ENCODE peak calls at places on chromosomes 7 and 10, in five cellular contexts. Q, B, R, V and C are unnamed samples.

GRCh38 chr10:114374141-114374791 is 30.0 kb downstream of the AFAP1L2 start:
- DNase-seq in Q (no peak), B (peak), V (peak), R (no peak), C (no peak)

GRCh38 chr10:110311357-110311949 is 6.7 kb upstream of the SMNDC1 start:
- DNase-seq in R (no peak), V (peak), B (no peak), Q (no peak), C (no peak)

GRCh38 chr7:38027884-38028455 is 107.5 kb downstream of the EPDR1 start:
- DNase-seq in R (no peak), B (no peak), Q (no peak), V (no peak), C (no peak)

GRCh38 chr7:77321300-77321699 is 94.8 kb downstream of the GSAP start:
- DNase-seq in R (no peak), V (no peak), Q (no peak), B (no peak), C (no peak)

GRCh38 chr7:24725554-24726260 is 31.6 kb downstream of the GSDME start:
- DNase-seq in B (no peak), V (no peak), R (no peak), Q (peak), C (no peak)

GRCh38 chr7:25481891-25482290 is 253.6 kb upstream of the NPVF start:
- DNase-seq in R (no peak), B (no peak), V (no peak), Q (no peak), C (no peak)

GRCh38 chr7:144006029-144006428 is 5.9 kb downstream of the OR6B1 start:
- DNase-seq in R (no peak), B (no peak), Q (no peak), V (no peak), C (no peak)

GRCh38 chr10:86104611-86105145 is 261.9 kb downstream of the GRID1 start:
- DNase-seq in V (no peak), R (no peak), Q (peak), B (no peak), C (no peak)

GRCh38 chr10:113921571-113922370 is 67.3 kb downstream of the NHLRC2 start:
- DNase-seq in Q (no peak), V (no peak), B (no peak), R (no peak), C (no peak)

GRCh38 chr7:107838816-107839584 is 36.0 kb upstream of the SLC26A3 start:
- DNase-seq in R (no peak), V (no peak), B (no peak), Q (no peak), C (no peak)

GRCh38 chr7:116142850-116143249 is 67.5 kb upstream of the TES start:
- DNase-seq in V (no peak), R (no peak), B (no peak), Q (no peak), C (no peak)

GRCh38 chr10:97075961-97076525 is 109.7 kb downstream of the SLIT1 start:
- DNase-seq in R (no peak), B (no peak), Q (no peak), V (no peak), C (no peak)

GRCh38 chr7:99665312-99665759 is 14.5 kb downstream of the CYP3A5 start:
- DNase-seq in B (no peak), Q (no peak), V (no peak), R (no peak), C (no peak)

GRCh38 chr7:28790467-28790866 is 167.7 kb downstream of the TRIL start:
- DNase-seq in R (no peak), B (no peak), Q (no peak), V (no peak), C (no peak)

GRCh38 chr10:18886102-18886501 is 162.5 kb upstream of the MALRD1 start:
- DNase-seq in V (no peak), B (no peak), Q (no peak), R (no peak), C (no peak)

GRCh38 chr10:113151178-113151577 is 201.1 kb downstream of the TCF7L2 start:
- DNase-seq in R (no peak), Q (no peak), V (no peak), B (no peak), C (no peak)

GRCh38 chr7:124908258-124908657 is 21.4 kb downstream of the POT1 start:
- DNase-seq in V (no peak), B (no peak), R (no peak), Q (no peak), C (no peak)

DNA sequence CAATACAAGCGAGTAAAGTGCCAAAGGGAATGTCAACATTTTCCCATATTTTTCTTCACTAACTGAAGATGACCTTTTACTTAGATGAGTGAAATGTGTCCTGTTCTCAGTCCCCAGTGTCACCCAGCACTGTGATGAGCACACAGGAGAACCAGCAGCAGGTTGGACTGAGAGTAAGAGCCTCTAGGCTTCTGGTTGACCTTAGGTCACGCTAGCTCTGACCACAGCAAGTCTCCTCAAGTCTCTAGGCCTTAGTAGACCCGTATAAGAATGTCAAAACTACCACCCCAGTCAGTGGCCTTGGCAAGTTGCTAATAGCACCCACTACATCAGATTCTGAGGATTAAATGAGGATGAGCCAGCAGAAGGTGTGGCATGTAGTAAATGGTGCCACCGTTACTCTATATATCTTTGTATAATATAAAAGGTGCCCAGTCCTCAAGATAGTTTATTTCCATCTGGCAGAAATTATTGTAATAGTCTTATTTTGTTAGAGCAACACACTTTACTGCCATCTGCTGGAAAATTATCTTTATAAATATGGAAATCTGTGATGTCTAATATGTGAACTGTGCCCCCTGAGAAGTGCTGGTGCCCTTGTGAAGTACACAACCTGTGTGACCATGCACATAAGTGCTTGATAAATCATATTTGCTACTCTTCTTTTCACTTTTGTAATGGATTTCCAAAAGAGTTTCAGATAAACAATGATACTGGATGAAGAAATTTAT is 75.7 kb downstream of the SPAG6 start:
- DNase-seq in V (peak), R (no peak), B (no peak), Q (no peak), C (no peak)
- TF ChIP-seq CTCF in V (peak), R (no peak), B (no peak), Q (no peak), C (no peak)

DNA sequence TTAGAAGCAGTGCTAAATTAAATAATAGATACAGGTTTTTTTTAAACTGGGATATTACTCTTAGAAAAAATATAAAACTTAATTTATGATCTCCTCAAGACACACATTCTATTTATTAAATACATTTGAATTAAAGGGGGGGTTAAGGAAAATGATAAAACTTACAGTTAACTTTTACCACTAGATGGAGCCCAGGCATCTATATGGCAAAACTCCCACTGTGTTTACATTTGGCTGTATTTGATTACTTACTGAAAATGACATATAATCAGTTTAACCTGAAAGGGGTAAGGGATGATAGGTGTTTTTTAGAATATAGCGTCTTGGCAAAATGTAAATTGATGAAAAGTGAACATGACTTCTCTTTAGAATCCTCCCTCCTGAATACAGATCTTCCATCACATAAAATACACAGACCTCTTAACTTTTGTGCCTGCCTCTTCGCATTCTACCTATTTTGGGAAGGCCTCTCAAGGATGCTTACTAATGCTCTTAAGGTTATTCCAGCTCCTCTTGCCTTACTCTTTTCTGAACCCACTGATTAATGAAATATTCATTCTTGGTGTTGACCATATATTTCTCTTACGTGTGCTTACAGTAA is 235.7 kb downstream of the AGMO start:
- DNase-seq in V (peak), B (no peak), R (no peak), Q (no peak), C (no peak)
- TF ChIP-seq CTCF in V (peak), B (peak), R (no peak), Q (no peak), C (no peak)

DNA sequence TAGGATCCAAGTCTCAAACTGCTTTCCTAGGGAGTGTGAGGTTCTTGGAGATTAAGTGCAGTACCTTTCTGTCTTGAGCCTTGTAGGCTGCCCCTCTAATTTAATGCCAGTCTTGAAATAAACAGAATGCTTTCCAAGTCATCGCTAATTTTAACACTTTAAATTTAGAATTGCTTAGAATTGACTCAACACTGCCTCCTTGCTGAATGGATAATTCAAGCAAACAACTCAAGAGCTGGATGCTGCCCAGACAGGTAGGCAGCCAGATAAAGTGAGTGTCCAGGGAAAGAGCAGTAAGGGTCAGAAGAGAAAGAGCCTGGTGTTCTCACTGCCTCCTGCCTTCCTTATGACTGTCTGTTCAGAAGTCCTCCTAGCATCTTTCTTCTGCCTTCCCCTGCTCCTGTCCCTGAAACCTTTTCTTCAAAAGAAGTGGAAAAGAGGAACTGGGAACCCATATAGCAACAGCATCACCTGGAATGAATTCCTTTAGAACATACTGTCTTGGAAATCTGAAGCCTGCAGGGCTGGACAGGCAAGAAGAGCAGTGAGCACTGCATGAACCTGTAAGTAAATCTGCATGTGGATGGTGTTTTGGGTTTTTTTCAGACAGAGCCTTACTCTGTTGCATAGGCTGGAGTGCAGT is 3.1 kb upstream of the GOT1 start:
- DNase-seq in R (no peak), Q (no peak), B (no peak), V (no peak), C (no peak)
- TF ChIP-seq CTCF in R (peak), Q (no peak), B (no peak), V (peak), C (no peak)

DNA sequence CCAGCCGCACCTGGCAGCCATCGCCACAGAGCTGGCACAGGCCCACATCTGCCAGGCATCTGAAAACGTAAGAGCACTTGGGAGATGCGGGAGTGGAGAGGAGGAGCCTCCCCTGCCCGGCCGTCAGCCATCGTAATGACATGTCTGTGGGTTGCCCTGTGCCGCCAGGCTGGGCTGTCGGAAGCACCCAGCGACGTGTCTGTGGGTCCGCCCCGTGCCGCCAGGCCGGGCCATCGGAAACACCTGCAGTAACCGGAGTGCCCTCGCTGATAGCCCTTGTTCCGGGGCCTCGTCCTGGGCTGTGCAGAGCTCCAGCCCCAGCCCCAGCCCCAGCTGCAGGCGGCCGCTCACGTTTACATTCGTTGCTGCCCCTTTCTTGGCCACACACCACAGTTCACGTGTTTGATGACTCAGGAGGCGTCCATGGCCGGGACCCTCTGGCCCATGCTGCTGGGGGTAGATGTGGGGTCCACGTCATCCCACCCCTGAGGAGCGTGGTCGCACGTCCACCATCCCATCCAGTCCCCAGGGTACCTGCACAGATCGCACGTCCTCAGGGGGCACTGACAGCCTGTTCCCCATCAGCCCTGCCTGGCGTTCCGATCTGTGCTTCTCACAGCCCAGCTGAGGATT is 30.0 kb upstream of the PRKAR1B start:
- DNase-seq in R (no peak), B (no peak), V (no peak), Q (no peak), C (no peak)
- TF ChIP-seq CTCF in R (no peak), B (no peak), V (no peak), Q (no peak), C (no peak)

GRCh38 chr7:83366629-83367028 is 203.9 kb upstream of the PCLO start:
- DNase-seq in R (no peak), Q (no peak), B (no peak), V (no peak), C (no peak)

GRCh38 chr7:83362786-83363185 is 200.1 kb upstream of the PCLO start:
- DNase-seq in B (no peak), R (no peak), V (no peak), Q (no peak), C (no peak)

DNA sequence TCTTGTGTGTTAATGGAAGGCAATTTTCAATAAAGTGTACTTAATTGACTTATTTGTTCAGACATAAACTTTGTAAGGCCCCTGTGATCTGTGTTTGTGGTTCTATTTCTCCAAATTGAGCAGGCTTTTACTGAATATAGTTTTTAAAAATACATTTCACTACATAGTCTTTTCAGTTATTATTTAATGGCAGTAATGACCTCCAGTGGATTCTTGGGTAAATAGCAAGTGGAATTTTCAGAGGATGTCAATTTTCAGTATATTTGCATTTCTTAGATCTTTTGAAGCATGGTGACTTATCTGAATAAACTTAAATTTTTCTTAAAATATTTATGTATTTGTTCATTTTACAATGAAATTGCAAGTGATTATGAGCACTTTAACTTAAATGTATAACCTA is 203.1 kb upstream of the PCLO start:
- DNase-seq in R (no peak), B (no peak), V (no peak), Q (no peak), C (no peak)
- TF ChIP-seq CTCF in R (no peak), B (no peak), V (peak), Q (no peak), C (no peak)

GRCh38 chr10:30186371-30186875 is 127.0 kb upstream of the JCAD start:
- DNase-seq in R (no peak), B (no peak), V (no peak), Q (peak), C (no peak)

GRCh38 chr10:30185916-30186315 is 126.5 kb upstream of the JCAD start:
- DNase-seq in V (peak), R (peak), Q (no peak), B (no peak), C (no peak)

GRCh38 chr10:30188567-30189253 is 129.3 kb upstream of the JCAD start:
- DNase-seq in B (no peak), Q (no peak), R (no peak), V (no peak), C (no peak)

GRCh38 chr10:30188101-30188500 is 128.7 kb upstream of the JCAD start:
- DNase-seq in R (no peak), Q (peak), B (no peak), V (no peak), C (no peak)

GRCh38 chr10:30187010-30187409 is 127.6 kb upstream of the JCAD start:
- DNase-seq in R (no peak), B (no peak), V (no peak), Q (no peak), C (no peak)
- TF ChIP-seq CTCF in R (no peak), B (no peak), V (no peak), Q (no peak), C (no peak)

GRCh38 chr7:76048668-76048988 is 722 bp downstream of the MDH2 start:
- DNase-seq in Q (no peak), B (no peak), V (no peak), R (no peak), C (no peak)
- TF ChIP-seq CTCF in Q (no peak), B (no peak), V (peak), R (peak), C (no peak)

GRCh38 chr10:131142446-131143380 is 168.8 kb downstream of the TCERG1L start:
- DNase-seq in R (no peak), Q (no peak), V (no peak), B (no peak), C (no peak)
- TF ChIP-seq CTCF in R (no peak), Q (no peak), V (no peak), B (no peak), C (no peak)